ENCODE peak calls at places on chromosomes 6 and 20, in six cellular contexts. W is GDM1; H is naive thymus-derived CD8-positive, alpha-beta T cell; V is HFFc6; P is activated T-cell treated with anti-CD3 and anti-CD28 coated beads, Interleukin-2, amount 50 U/mL, for 1 hour; A is T-helper 22 cell. C is an unnamed sample.

GRCh38 chr6:158409451-158409850 is 97.2 kb downstream of the TULP4 start:
- DNase-seq in A (no peak), W (no peak), P (no peak), H (no peak), V (no peak), C (peak)

GRCh38 chr6:51382838-51383237 is 564.2 kb downstream of the TFAP2B start:
- DNase-seq in A (no peak), W (no peak), V (no peak), H (no peak), P (no peak), C (no peak)

GRCh38 chr20:40493071-40493470 is 196.0 kb downstream of the MAFB start:
- DNase-seq in W (no peak), V (no peak), H (no peak), P (no peak), A (no peak), C (no peak)

GRCh38 chr20:40080059-40080652 is 608.9 kb downstream of the MAFB start:
- DNase-seq in W (no peak), V (no peak), H (no peak), A (no peak), P (no peak), C (no peak)

GRCh38 chr20:57851786-57852185 is 142.0 kb upstream of the PMEPA1 start:
- DNase-seq in H (no peak), V (no peak), W (no peak), P (no peak), A (no peak), C (no peak)

GRCh38 chr20:19858972-19859371 is 100.9 kb downstream of the RIN2 start:
- DNase-seq in W (no peak), P (no peak), H (no peak), V (peak), A (no peak), C (no peak)

GRCh38 chr6:11218827-11219826 is 13.3 kb downstream of the NEDD9 start:
- DNase-seq in A (no peak), W (no peak), H (no peak), V (no peak), P (no peak), C (no peak)

GRCh38 chr6:88492824-88493223 is 326.7 kb upstream of the CNR1 start:
- DNase-seq in A (no peak), V (peak), W (no peak), H (no peak), P (no peak), C (peak)

GRCh38 chr6:151330130-151330715 is 61.1 kb downstream of the ZBTB2 start:
- DNase-seq in W (no peak), V (peak), A (no peak), H (no peak), P (no peak), C (no peak)

GRCh38 chr20:44039741-44040140 is 125.1 kb downstream of the TOX2 start:
- DNase-seq in W (no peak), A (no peak), V (no peak), P (no peak), H (no peak), C (no peak)

GRCh38 chr6:53048431-53049195 is 16.6 kb upstream of the FBXO9 start:
- DNase-seq in P (no peak), H (no peak), A (no peak), V (peak), W (no peak), C (peak)

GRCh38 chr6:43302126-43302525 is 4.1 kb downstream of the SLC22A7 start:
- DNase-seq in V (no peak), H (no peak), A (no peak), P (no peak), W (no peak), C (no peak)

GRCh38 chr20:49603209-49603627 is 35.3 kb upstream of the PTGIS start:
- DNase-seq in V (peak), W (no peak), A (no peak), H (no peak), P (no peak), C (peak)

C was measured in Kasumi-1.